ENCODE peak calls at places on chromosomes 11 and 22, in six cellular contexts. C is AG04449, P is neural crest cell, X is uterus, R is fibroblast of the aortic adventitia, B is MCF 10A. J is an unnamed sample.
A peak's percentile ranks its signal among the peaks of the same experiment; 100 is the strongest.

GRCh38 chr11:2166091-2166851 is 5.3 kb upstream of the INS start:
- DNase-seq in R (no peak), P (peak; percentile 67), B (peak; percentile 35), C (no peak), X (no peak), J (no peak)

GRCh38 chr11:22474621-22475020 is 136.4 kb downstream of the SLC17A6 start:
- DNase-seq in R (no peak), X (no peak), B (no peak), P (no peak), C (no peak), J (no peak)

GRCh38 chr11:117591316-117592039 is 205.5 kb downstream of the DSCAML1 start:
- DNase-seq in P (no peak), C (no peak), X (no peak), R (no peak), B (no peak), J (no peak)

GRCh38 chr11:19436932-19437331 is 196.2 kb upstream of the E2F8 start:
- DNase-seq in B (no peak), C (no peak), X (no peak), P (no peak), R (no peak), J (no peak)

GRCh38 chr11:69321877-69322350 is 28.0 kb downstream of the MYEOV start:
- DNase-seq in B (peak; percentile 52), X (no peak), P (no peak), C (peak; percentile 63), R (peak; percentile 97), J (peak; percentile 27)

GRCh38 chr11:44797886-44798683 is 71.3 kb downstream of the TSPAN18 start:
- DNase-seq in R (no peak), X (no peak), B (no peak), C (no peak), P (peak; percentile 34), J (no peak)

GRCh38 chr11:70780246-70780535 is 381.9 kb downstream of the CTTN start:
- DNase-seq in C (no peak), X (no peak), R (no peak), P (no peak), B (no peak), J (no peak)

GRCh38 chr11:69820441-69820840 is 1.2 kb upstream of the FGF3 start:
- DNase-seq in X (no peak), R (no peak), B (no peak), C (no peak), P (no peak), J (no peak)

GRCh38 chr22:21632237-21632895 is at the start of gene CCDC116:
- DNase-seq in C (no peak), R (no peak), B (no peak), X (no peak), P (no peak), J (no peak)

GRCh38 chr11:73325036-73325981 is 17.2 kb downstream of the ARHGEF17 start:
- DNase-seq in B (no peak), P (no peak), C (no peak), X (peak; percentile 85), R (peak; percentile 35), J (no peak)

GRCh38 chr22:45314054-45314721 is 4.5 kb downstream of the FAM118A start:
- DNase-seq in P (no peak), B (no peak), C (no peak), X (no peak), R (no peak), J (no peak)

GRCh38 chr11:62433553-62434301 is 14.9 kb downstream of the SCGB1A1 start:
- DNase-seq in B (no peak), R (no peak), C (no peak), X (peak; percentile 73), P (no peak), J (no peak)

GRCh38 chr11:30457045-30457444 is 129.1 kb downstream of the MPPED2 start:
- DNase-seq in P (no peak), C (no peak), X (no peak), B (no peak), R (no peak), J (no peak)

GRCh38 chr22:33582822-33583400 is 337.4 kb downstream of the LARGE1 start:
- DNase-seq in P (no peak), B (no peak), X (no peak), C (no peak), R (no peak), J (no peak)

GRCh38 chr11:2263724-2264360 is 6.5 kb downstream of the ASCL2 start:
- DNase-seq in C (no peak), P (no peak), R (no peak), B (no peak), X (no peak), J (no peak)

GRCh38 chr11:130369141-130369691 is 54.5 kb upstream of the ZBTB44 start:
- DNase-seq in B (no peak), P (no peak), R (no peak), C (no peak), X (no peak), J (no peak)

GRCh38 chr11:130369713-130370112 is 55.0 kb upstream of the ZBTB44 start:
- DNase-seq in X (no peak), P (no peak), R (no peak), C (no peak), B (no peak), J (no peak)

GRCh38 chr11:130371004-130371590 is 56.4 kb upstream of the ZBTB44 start:
- DNase-seq in C (no peak), R (no peak), P (no peak), B (no peak), X (no peak), J (no peak)
- TF ChIP-seq CTCF in C (no peak), R (no peak), P (no peak), B (no peak), X (no peak), J (no peak)

GRCh38 chr22:42808516-42808915 is 48.6 kb downstream of the ARFGAP3 start:
- DNase-seq in R (peak; percentile 24), C (no peak), P (no peak), X (no peak), B (peak; percentile 43), J (no peak)
- TF ChIP-seq CTCF in R (no peak), C (no peak), P (no peak), X (no peak), B (no peak), J (no peak)

DNA sequence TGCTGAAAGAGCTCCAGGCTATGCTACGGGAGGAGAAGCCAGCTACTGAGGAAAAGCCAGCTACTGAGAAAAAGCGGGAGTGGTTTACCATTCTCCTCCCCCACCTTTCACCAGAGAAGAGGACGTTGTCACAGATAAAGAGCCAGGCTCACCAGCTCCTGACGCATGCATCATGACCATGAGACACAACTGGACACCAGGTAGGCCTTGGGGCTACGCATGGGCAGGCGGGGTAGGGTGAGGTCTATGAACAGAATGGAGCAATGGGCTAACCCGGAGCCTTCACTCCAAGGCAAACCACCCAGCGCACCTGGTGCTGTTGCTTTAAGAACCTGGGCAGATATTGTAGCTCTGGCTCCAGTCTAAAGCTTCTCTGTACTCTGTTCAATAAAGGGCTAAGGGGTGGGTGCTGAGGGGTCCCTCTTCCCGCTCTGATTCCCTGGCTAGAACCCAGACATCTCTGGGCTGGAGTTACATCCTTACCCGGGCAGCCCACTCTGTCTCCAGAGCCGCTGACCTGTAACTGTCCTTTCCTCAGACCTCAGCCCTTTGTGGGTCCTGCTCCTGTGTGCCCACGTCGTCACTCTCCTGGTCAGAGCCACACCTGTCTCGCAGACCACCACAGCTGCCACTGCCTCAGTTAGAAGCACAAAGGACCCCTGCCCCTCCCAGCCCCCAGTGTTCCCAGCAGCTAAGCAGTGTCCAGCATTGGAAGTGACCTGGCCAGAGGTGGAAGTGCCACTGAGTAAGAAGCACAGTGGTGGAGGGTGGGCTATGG is 1.3 kb downstream of the IL18BP start:
- DNase-seq in B (no peak), R (no peak), P (no peak), X (no peak), C (no peak), J (no peak)
- TF ChIP-seq CTCF in B (no peak), R (no peak), P (no peak), X (no peak), C (no peak), J (no peak)

GRCh38 chr11:131186629-131187075 is 183.8 kb upstream of the NTM start:
- DNase-seq in X (no peak), B (no peak), R (no peak), C (no peak), P (no peak), J (no peak)
- TF ChIP-seq CTCF in X (no peak), B (no peak), R (no peak), C (no peak), P (no peak), J (no peak)

GRCh38 chr11:46522682-46523281 is 71.0 kb downstream of the AMBRA1 start:
- DNase-seq in P (no peak), X (no peak), C (no peak), R (no peak), B (no peak), J (no peak)
- TF ChIP-seq CTCF in P (no peak), X (no peak), C (no peak), R (no peak), B (no peak), J (no peak)

GRCh38 chr22:40479126-40479800 is 108.9 kb downstream of the SGSM3 start:
- DNase-seq in P (no peak), C (no peak), R (no peak), B (peak; percentile 6), X (no peak), J (no peak)
- TF ChIP-seq CTCF in P (no peak), C (no peak), R (no peak), B (peak; percentile 7), X (no peak), J (no peak)

J was measured in AG09319.